ENCODE peak calls at places on chromosomes 16 and 17, in seven cellular contexts. J is Karpas-422, A is GM23338, Z is stomach, C is heart left ventricle, Q is PC-9, H is GM23248. T is an unnamed sample.
A peak's percentile ranks its signal among the peaks of the same experiment; 100 is the strongest.

GRCh38 chr17:79827179-79827578 is 12.1 kb downstream of the CBX4 start:
- DNase-seq in J (no peak), H (no peak), Q (no peak), Z (no peak), A (no peak), C (no peak), T (no peak)

GRCh38 chr16:20901441-20902112 is 1.0 kb downstream of the LYRM1 start:
- DNase-seq in H (peak; percentile 77), Q (peak; percentile 97), J (peak; percentile 92), Z (peak; percentile 68), C (peak; percentile 68), A (peak; percentile 56), T (peak; percentile 64)

GRCh38 chr17:8649157-8650118 is 18.9 kb upstream of the MYH10 start:
- DNase-seq in H (peak; percentile 100), J (no peak), Z (no peak), C (no peak), Q (no peak), A (no peak), T (no peak)

GRCh38 chr16:66352304-66352703 is 14.2 kb upstream of the CDH5 start:
- DNase-seq in Z (no peak), H (no peak), A (no peak), C (no peak), J (no peak), Q (no peak), T (no peak)

GRCh38 chr17:79948918-79949645 is 86.6 kb downstream of the TBC1D16 start:
- DNase-seq in Z (no peak), J (no peak), Q (no peak), H (no peak), A (no peak), C (peak; percentile 51), T (peak; percentile 36)

GRCh38 chr17:60526726-60527125 is 684 bp upstream of the APPBP2 start:
- DNase-seq in Q (no peak), Z (no peak), J (no peak), A (peak; percentile 19), H (peak; percentile 53), C (no peak), T (no peak)

GRCh38 chr17:15942207-15942833 is 2.6 kb upstream of the ADORA2B start:
- DNase-seq in C (no peak), Q (no peak), Z (no peak), H (peak; percentile 12), A (no peak), J (peak; percentile 55), T (peak; percentile 25)

GRCh38 chr17:41322264-41322902 is 6.9 kb upstream of the KRTAP17-1 start:
- DNase-seq in Q (no peak), J (peak; percentile 74), A (peak; percentile 67), C (no peak), Z (no peak), H (peak; percentile 82), T (no peak)

DNA sequence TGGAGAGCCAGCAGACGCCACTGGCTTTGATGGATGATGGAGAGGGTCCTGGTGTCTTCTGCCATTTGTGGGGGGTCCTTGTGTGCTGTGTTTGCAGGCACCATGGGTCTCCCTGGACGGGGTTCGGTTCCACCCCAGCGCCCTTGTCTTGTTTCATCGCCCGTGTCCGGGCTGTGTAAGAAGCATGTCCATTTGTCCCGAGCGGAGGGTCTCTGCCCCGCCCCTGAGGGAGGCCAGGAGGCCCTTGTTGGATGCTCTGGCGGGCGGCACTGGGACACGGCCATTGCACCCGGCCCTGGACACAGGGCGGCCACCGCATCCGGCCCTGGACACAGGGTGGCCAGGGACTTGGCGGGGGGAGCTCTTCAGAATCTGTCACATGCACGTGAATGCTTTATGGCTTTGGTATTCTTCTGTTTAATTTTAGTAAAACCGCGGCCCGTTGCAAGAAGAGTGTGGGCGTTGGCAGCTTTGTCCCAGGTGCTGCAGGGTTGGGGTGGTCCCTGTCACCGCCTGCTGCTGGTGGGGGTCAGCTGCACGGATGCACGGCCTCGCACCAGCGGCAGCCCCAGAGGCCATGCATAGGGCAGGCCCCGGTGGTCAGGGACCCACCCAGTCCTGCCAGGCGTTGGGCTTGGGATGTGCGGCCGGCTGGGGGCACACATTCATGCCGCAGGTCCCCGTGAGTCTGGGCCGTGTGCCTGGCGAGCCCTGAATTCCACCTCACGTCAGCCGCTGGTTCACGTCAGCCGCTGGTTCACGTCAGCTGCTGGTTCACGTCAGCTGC is 21.0 kb upstream of the ZNF750 start:
- DNase-seq in H (no peak), Q (no peak), J (no peak), Z (no peak), C (no peak), A (no peak), T (no peak)
- H3K4me1 ChIP-seq in H (peaks cover 14% of the 10 kb centered on the region), Q (peaks cover 52% of the 10 kb centered on the region), J (peaks cover 11% of the 10 kb centered on the region), Z (peaks cover 23% of the 10 kb centered on the region), C (peaks cover 25% of the 10 kb centered on the region), A (no peaks in the 10 kb centered on the region), T (no peaks in the 10 kb centered on the region)

GRCh38 chr17:27540300-27541105 is 84.3 kb downstream of the KSR1 start:
- DNase-seq in J (no peak), Z (peak; percentile 92), H (peak; percentile 98), C (peak; percentile 82), A (no peak), Q (no peak), T (peak; percentile 91)

GRCh38 chr17:27541326-27542023 is 85.2 kb downstream of the KSR1 start:
- DNase-seq in C (no peak), H (no peak), J (no peak), Z (no peak), A (no peak), Q (no peak), T (peak; percentile 5)

GRCh38 chr17:27539794-27540193 is 83.5 kb downstream of the KSR1 start:
- DNase-seq in Z (no peak), C (no peak), Q (no peak), A (no peak), J (no peak), H (no peak), T (no peak)

GRCh38 chr17:27538156-27538955 is 82.1 kb downstream of the KSR1 start:
- DNase-seq in J (no peak), H (peak; percentile 36), C (no peak), Q (no peak), Z (no peak), A (no peak), T (no peak)

GRCh38 chr17:27539152-27539551 is 82.9 kb downstream of the KSR1 start:
- DNase-seq in Z (no peak), C (no peak), A (no peak), H (no peak), J (no peak), Q (no peak), T (peak; percentile 30)
- H3K27me3 ChIP-seq in Z (no peaks in the 10 kb centered on the region), C (no peaks in the 10 kb centered on the region), A (no peaks in the 10 kb centered on the region), H (no peaks in the 10 kb centered on the region), J (no peaks in the 10 kb centered on the region), Q (no peaks in the 10 kb centered on the region), T (no peaks in the 10 kb centered on the region)

GRCh38 chr17:73203788-73204479 is 11.1 kb downstream of the COG1 start:
- DNase-seq in A (no peak), J (no peak), H (no peak), Q (no peak), Z (no peak), C (no peak), T (no peak)
- H3K27ac ChIP-seq in A (peak overlapping the region; percentile 42), J (no peak overlapping the region), H (no peak overlapping the region), Q (no peak overlapping the region), Z (peak overlapping the region; percentile 79), C (peak overlapping the region; percentile 67), T (peak overlapping the region; percentile 30)

GRCh38 chr17:75979705-75980187 is 706 bp downstream of the TEN1 start:
- DNase-seq in Q (no peak), H (peak; percentile 91), C (no peak), J (no peak), Z (no peak), A (no peak), T (no peak)
- H3K4me1 ChIP-seq in Q (peaks cover 69% of the 10 kb centered on the region), H (peaks cover 56% of the 10 kb centered on the region), C (peaks cover 59% of the 10 kb centered on the region), J (peaks cover 51% of the 10 kb centered on the region), Z (peaks cover 73% of the 10 kb centered on the region), A (peaks cover 43% of the 10 kb centered on the region), T (peaks cover 3% of the 10 kb centered on the region)

DNA sequence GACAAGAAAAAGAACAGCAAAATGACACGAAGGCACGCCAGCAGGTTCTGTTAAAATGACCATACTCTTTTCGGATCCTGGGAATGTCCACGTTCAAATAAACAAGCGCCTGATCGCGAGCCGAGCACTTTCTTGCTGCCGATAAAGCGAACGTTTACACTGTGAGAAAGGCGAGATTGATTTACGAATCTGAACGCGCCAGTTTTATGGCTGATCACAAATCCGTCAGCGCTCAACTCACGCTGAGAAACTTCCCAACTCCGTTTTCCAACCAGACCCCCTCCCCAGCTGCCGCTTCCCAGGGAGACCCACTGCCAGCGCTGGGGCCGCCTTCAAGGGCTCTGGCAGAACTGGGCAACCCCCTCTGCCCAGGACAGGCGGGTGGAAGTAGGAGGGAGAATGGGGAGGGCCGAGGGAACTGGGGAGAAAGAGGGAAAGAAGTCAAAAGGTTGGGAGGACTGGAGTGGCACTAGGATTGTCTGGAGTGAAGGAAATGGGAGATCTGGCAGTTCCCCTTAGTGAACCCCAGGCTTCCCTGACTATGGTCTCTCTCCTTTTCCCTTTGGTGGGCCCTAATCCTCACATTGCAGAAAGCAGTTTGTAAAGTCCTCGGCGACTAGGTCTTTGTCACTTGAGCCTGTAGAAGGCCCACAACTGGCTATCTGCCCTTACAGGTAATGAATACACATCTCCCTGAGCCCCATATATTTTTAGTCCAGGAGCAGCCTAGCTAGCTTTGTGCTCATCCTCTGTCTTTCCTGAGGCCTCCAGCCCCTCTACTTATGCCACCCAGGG is 6.9 kb downstream of the HOXB4 start:
- DNase-seq in J (no peak), H (peak; percentile 44), Q (no peak), A (no peak), C (no peak), Z (no peak), T (no peak)
- H3K27me3 ChIP-seq in J (no peaks in the 10 kb centered on the region), H (no peaks in the 10 kb centered on the region), Q (no peaks in the 10 kb centered on the region), A (peaks cover 100% of the 10 kb centered on the region), C (peaks cover 97% of the 10 kb centered on the region), Z (peaks cover 59% of the 10 kb centered on the region), T (peaks cover 5% of the 10 kb centered on the region)

GRCh38 chr17:78414178-78415162 is 36.0 kb downstream of the PGS1 start:
- DNase-seq in Z (no peak), A (no peak), H (no peak), J (no peak), Q (no peak), C (no peak), T (peak; percentile 58)
- H3K27ac ChIP-seq in Z (peak overlapping the region; percentile 88), A (peak overlapping the region; percentile 72), H (no peak overlapping the region), J (no peak overlapping the region), Q (no peak overlapping the region), C (peak overlapping the region; percentile 27), T (peak overlapping the region; percentile 18)

GRCh38 chr17:57512258-57512657 is 232.8 kb downstream of the CCDC182 start:
- DNase-seq in H (no peak), Q (peak; percentile 18), C (no peak), A (no peak), J (no peak), Z (no peak), T (no peak)
- H3K4me1 ChIP-seq in H (peaks cover 3% of the 10 kb centered on the region), Q (peaks cover 7% of the 10 kb centered on the region), C (peaks cover 12% of the 10 kb centered on the region), A (peaks cover 6% of the 10 kb centered on the region), J (peaks cover 99% of the 10 kb centered on the region), Z (peaks cover 10% of the 10 kb centered on the region), T (peaks cover 5% of the 10 kb centered on the region)